ENCODE peak calls at places on chromosome 13, in four cellular contexts. One of them, this sample, is unnamed.

GRCh38 chr13:87498681-87499080 is 172.5 kb upstream of the SLITRK5 start:
- DNase-seq in mucosa of descending colon: no peak
- DNase-seq in BJ: no peak
- DNase-seq in astrocyte of the cerebellum: peak
- DNase-seq in this sample: no peak

GRCh38 chr13:52374389-52374788 is 31.6 kb downstream of the THSD1 start:
- DNase-seq in BJ: no peak
- DNase-seq in mucosa of descending colon: no peak
- DNase-seq in astrocyte of the cerebellum: no peak
- DNase-seq in this sample: no peak

GRCh38 chr13:44719857-44720671 is 143.9 kb upstream of the TSC22D1 start:
- DNase-seq in BJ: peak
- DNase-seq in astrocyte of the cerebellum: peak
- DNase-seq in mucosa of descending colon: no peak
- DNase-seq in this sample: no peak

GRCh38 chr13:76991796-76992547 is at the start of gene CLN5:
- DNase-seq in astrocyte of the cerebellum: peak
- DNase-seq in BJ: peak
- DNase-seq in mucosa of descending colon: peak
- DNase-seq in this sample: peak

GRCh38 chr13:97002581-97002980 is 8.3 kb upstream of the OXGR1 start:
- DNase-seq in astrocyte of the cerebellum: no peak
- DNase-seq in mucosa of descending colon: no peak
- DNase-seq in BJ: no peak
- DNase-seq in this sample: no peak

GRCh38 chr13:21399741-21400140 is 59.4 kb downstream of the ZDHHC20 start:
- DNase-seq in astrocyte of the cerebellum: no peak
- DNase-seq in mucosa of descending colon: no peak
- DNase-seq in BJ: no peak
- DNase-seq in this sample: no peak

GRCh38 chr13:25980255-25980654 is 71.6 kb downstream of the SHISA2 start:
- DNase-seq in BJ: no peak
- DNase-seq in astrocyte of the cerebellum: no peak
- DNase-seq in mucosa of descending colon: no peak
- DNase-seq in this sample: no peak

GRCh38 chr13:99993660-99994455 is 12.3 kb downstream of the ZIC2 start:
- DNase-seq in BJ: no peak
- DNase-seq in astrocyte of the cerebellum: no peak
- DNase-seq in mucosa of descending colon: no peak
- DNase-seq in this sample: no peak

GRCh38 chr13:111139874-111140561 is 24.9 kb downstream of the ARHGEF7 start:
- DNase-seq in mucosa of descending colon: no peak
- DNase-seq in astrocyte of the cerebellum: no peak
- DNase-seq in BJ: no peak
- DNase-seq in this sample: no peak

GRCh38 chr13:111909501-111909900 is 157.4 kb upstream of the SOX1 start:
- DNase-seq in mucosa of descending colon: no peak
- DNase-seq in BJ: no peak
- DNase-seq in astrocyte of the cerebellum: no peak
- DNase-seq in this sample: no peak

GRCh38 chr13:110646442-110647364 is 31.4 kb downstream of the NAXD start:
- DNase-seq in BJ: no peak
- DNase-seq in astrocyte of the cerebellum: no peak
- DNase-seq in mucosa of descending colon: no peak
- DNase-seq in this sample: no peak

GRCh38 chr13:95296326-95296939 is 4.8 kb downstream of the ABCC4 start:
- DNase-seq in astrocyte of the cerebellum: no peak
- DNase-seq in BJ: no peak
- DNase-seq in mucosa of descending colon: no peak
- DNase-seq in this sample: no peak

GRCh38 chr13:29887651-29888050 is 37.2 kb upstream of the UBL3 start:
- DNase-seq in mucosa of descending colon: no peak
- DNase-seq in BJ: no peak
- DNase-seq in astrocyte of the cerebellum: no peak
- DNase-seq in this sample: no peak

GRCh38 chr13:112733661-112734379 is 44.0 kb downstream of the ATP11A start:
- DNase-seq in BJ: no peak
- DNase-seq in mucosa of descending colon: no peak
- DNase-seq in astrocyte of the cerebellum: no peak
- DNase-seq in this sample: no peak

GRCh38 chr13:110932588-110932987 is 17.7 kb upstream of the ANKRD10 start:
- DNase-seq in astrocyte of the cerebellum: no peak
- DNase-seq in BJ: no peak
- DNase-seq in mucosa of descending colon: no peak
- DNase-seq in this sample: no peak

GRCh38 chr13:44068737-44069136 is 189.0 kb downstream of the LACC1 start:
- DNase-seq in mucosa of descending colon: no peak
- DNase-seq in BJ: peak
- DNase-seq in astrocyte of the cerebellum: peak
- DNase-seq in this sample: no peak

GRCh38 chr13:26011996-26012688 is 39.7 kb downstream of the SHISA2 start:
- DNase-seq in mucosa of descending colon: peak
- DNase-seq in astrocyte of the cerebellum: no peak
- DNase-seq in BJ: no peak
- DNase-seq in this sample: no peak

GRCh38 chr13:24671367-24672117 is 8.7 kb upstream of the ATP12A start:
- DNase-seq in astrocyte of the cerebellum: peak
- DNase-seq in mucosa of descending colon: no peak
- DNase-seq in BJ: peak
- DNase-seq in this sample: peak

GRCh38 chr13:96011291-96011875 is 41.8 kb downstream of the UGGT2 start:
- DNase-seq in astrocyte of the cerebellum: no peak
- DNase-seq in BJ: no peak
- DNase-seq in mucosa of descending colon: no peak
- DNase-seq in this sample: peak

GRCh38 chr13:56019606-56020005 is 1121.1 kb upstream of the PRR20A start:
- DNase-seq in BJ: no peak
- DNase-seq in mucosa of descending colon: no peak
- DNase-seq in astrocyte of the cerebellum: no peak
- DNase-seq in this sample: no peak

GRCh38 chr13:111906306-111906705 is 160.6 kb upstream of the SOX1 start:
- DNase-seq in mucosa of descending colon: no peak
- DNase-seq in BJ: no peak
- DNase-seq in astrocyte of the cerebellum: no peak
- DNase-seq in this sample: no peak

GRCh38 chr13:93476175-93476574 is 249.6 kb downstream of the GPC6 start:
- DNase-seq in astrocyte of the cerebellum: peak
- DNase-seq in mucosa of descending colon: no peak
- DNase-seq in BJ: no peak
- DNase-seq in this sample: no peak

GRCh38 chr13:44755872-44756271 is 179.7 kb upstream of the TSC22D1 start:
- DNase-seq in mucosa of descending colon: no peak
- DNase-seq in astrocyte of the cerebellum: peak
- DNase-seq in BJ: no peak
- DNase-seq in this sample: no peak

GRCh38 chr13:105462098-105462497 is 1073.4 kb downstream of the EFNB2 start:
- DNase-seq in BJ: no peak
- DNase-seq in mucosa of descending colon: no peak
- DNase-seq in astrocyte of the cerebellum: no peak
- DNase-seq in this sample: no peak

GRCh38 chr13:26197298-26197697 is 24.8 kb downstream of the RNF6 start:
- DNase-seq in mucosa of descending colon: no peak
- DNase-seq in astrocyte of the cerebellum: no peak
- DNase-seq in BJ: no peak
- DNase-seq in this sample: no peak

GRCh38 chr13:77016888-77017623 is 9.9 kb downstream of the FBXL3 start:
- DNase-seq in mucosa of descending colon: no peak
- DNase-seq in BJ: no peak
- DNase-seq in astrocyte of the cerebellum: no peak
- DNase-seq in this sample: no peak

GRCh38 chr13:51905787-51906186 is 44.0 kb downstream of the CCDC70 start:
- DNase-seq in BJ: no peak
- DNase-seq in mucosa of descending colon: no peak
- DNase-seq in astrocyte of the cerebellum: no peak
- DNase-seq in this sample: no peak

GRCh38 chr13:58964048-58964447 is 1199.7 kb downstream of the DIAPH3 start:
- DNase-seq in astrocyte of the cerebellum: no peak
- DNase-seq in mucosa of descending colon: no peak
- DNase-seq in BJ: no peak
- DNase-seq in this sample: no peak

GRCh38 chr13:58963321-58963720 is 1200.4 kb downstream of the DIAPH3 start:
- DNase-seq in astrocyte of the cerebellum: peak
- DNase-seq in BJ: no peak
- DNase-seq in mucosa of descending colon: no peak
- DNase-seq in this sample: no peak

GRCh38 chr13:58955546-58956385 is 1208.0 kb downstream of the DIAPH3 start:
- DNase-seq in astrocyte of the cerebellum: no peak
- DNase-seq in BJ: no peak
- DNase-seq in mucosa of descending colon: no peak
- DNase-seq in this sample: no peak

GRCh38 chr13:58960909-58961308 is 1202.8 kb downstream of the DIAPH3 start:
- DNase-seq in BJ: no peak
- DNase-seq in mucosa of descending colon: no peak
- DNase-seq in astrocyte of the cerebellum: peak
- DNase-seq in this sample: no peak
- TF ChIP-seq CTCF in BJ: no peak
- TF ChIP-seq CTCF in mucosa of descending colon: no peak
- TF ChIP-seq CTCF in astrocyte of the cerebellum: peak
- TF ChIP-seq CTCF in this sample: no peak

GRCh38 chr13:46575843-46576242 is 22.9 kb downstream of the LRCH1 start:
- DNase-seq in astrocyte of the cerebellum: peak
- DNase-seq in BJ: no peak
- DNase-seq in mucosa of descending colon: no peak
- DNase-seq in this sample: no peak
- H3K4me3 ChIP-seq in astrocyte of the cerebellum: no peak
- H3K4me3 ChIP-seq in BJ: no peak
- H3K4me3 ChIP-seq in mucosa of descending colon: no peak
- H3K4me3 ChIP-seq in this sample: no peak

DNA sequence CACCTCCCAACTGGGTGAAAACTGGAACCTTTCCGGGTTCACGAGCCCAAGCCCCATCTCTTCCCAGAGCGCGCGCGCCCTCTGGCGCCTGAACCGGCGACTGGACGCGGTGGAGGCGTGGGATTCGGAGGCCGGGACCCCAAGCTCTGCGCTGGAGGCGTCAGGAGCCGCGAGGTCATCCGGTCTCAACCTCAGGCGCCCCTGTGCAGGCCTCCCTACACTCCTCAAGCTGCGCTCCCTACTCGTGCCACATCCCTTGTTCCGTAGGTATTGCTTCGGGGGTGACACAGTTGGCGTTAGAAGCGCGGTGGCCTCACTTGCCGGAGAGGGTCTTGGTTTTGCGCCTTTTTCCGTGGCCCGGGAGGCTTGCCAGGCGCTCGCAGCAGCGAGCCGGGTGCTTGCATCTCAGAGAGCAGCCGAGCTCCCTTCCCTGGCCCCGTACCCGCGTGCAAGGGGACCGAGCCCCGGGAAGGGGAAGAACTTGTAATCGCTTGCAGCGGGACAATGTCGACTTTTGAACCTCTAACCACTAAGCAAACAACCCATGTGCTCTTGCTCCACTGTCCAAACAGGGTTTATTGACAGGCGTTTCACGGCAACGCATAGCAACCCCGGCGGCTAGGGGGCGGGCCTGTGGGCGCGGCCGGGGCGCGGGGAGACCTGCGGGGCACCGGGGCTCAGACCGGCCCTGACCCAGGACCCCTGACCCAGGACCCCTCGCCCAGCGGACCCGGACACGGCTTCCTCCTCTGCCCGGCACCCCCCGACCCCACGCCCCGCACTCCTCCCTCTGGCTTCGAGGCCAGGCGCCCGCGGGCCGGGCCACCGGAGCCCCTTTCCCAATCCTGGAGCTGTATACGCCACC is 8.5 kb downstream of the CDX2 start:
- DNase-seq in mucosa of descending colon: peak
- DNase-seq in astrocyte of the cerebellum: no peak
- DNase-seq in BJ: no peak
- DNase-seq in this sample: no peak
- TF ChIP-seq CTCF in mucosa of descending colon: peak
- TF ChIP-seq CTCF in astrocyte of the cerebellum: peak
- TF ChIP-seq CTCF in BJ: peak
- TF ChIP-seq CTCF in this sample: peak

GRCh38 chr13:36412736-36413135 is 19.6 kb upstream of the CCNA1 start:
- DNase-seq in BJ: no peak
- DNase-seq in mucosa of descending colon: no peak
- DNase-seq in astrocyte of the cerebellum: no peak
- DNase-seq in this sample: no peak
- H3K4me3 ChIP-seq in BJ: no peak
- H3K4me3 ChIP-seq in mucosa of descending colon: no peak
- H3K4me3 ChIP-seq in astrocyte of the cerebellum: no peak
- H3K4me3 ChIP-seq in this sample: no peak

GRCh38 chr13:48333976-48334375 is 30.4 kb downstream of the RB1 start:
- DNase-seq in mucosa of descending colon: no peak
- DNase-seq in BJ: no peak
- DNase-seq in astrocyte of the cerebellum: no peak
- DNase-seq in this sample: no peak

GRCh38 chr13:48334534-48335127 is 31.1 kb downstream of the RB1 start:
- DNase-seq in mucosa of descending colon: no peak
- DNase-seq in BJ: peak
- DNase-seq in astrocyte of the cerebellum: peak
- DNase-seq in this sample: no peak
- TF ChIP-seq CTCF in mucosa of descending colon: no peak
- TF ChIP-seq CTCF in BJ: peak
- TF ChIP-seq CTCF in astrocyte of the cerebellum: peak
- TF ChIP-seq CTCF in this sample: peak

GRCh38 chr13:108494991-108495661 is 134.3 kb upstream of the MYO16 start:
- DNase-seq in mucosa of descending colon: no peak
- DNase-seq in astrocyte of the cerebellum: no peak
- DNase-seq in BJ: no peak
- DNase-seq in this sample: no peak
- H3K4me3 ChIP-seq in mucosa of descending colon: no peak
- H3K4me3 ChIP-seq in astrocyte of the cerebellum: peak
- H3K4me3 ChIP-seq in BJ: no peak
- H3K4me3 ChIP-seq in this sample: no peak

GRCh38 chr13:102346769-102347168 is 55.1 kb downstream of the FGF14 start:
- DNase-seq in mucosa of descending colon: no peak
- DNase-seq in BJ: no peak
- DNase-seq in astrocyte of the cerebellum: no peak
- DNase-seq in this sample: no peak
- TF ChIP-seq CTCF in mucosa of descending colon: no peak
- TF ChIP-seq CTCF in BJ: no peak
- TF ChIP-seq CTCF in astrocyte of the cerebellum: no peak
- TF ChIP-seq CTCF in this sample: no peak

GRCh38 chr13:49399801-49400472 is 43.9 kb downstream of the CAB39L start:
- DNase-seq in mucosa of descending colon: no peak
- DNase-seq in astrocyte of the cerebellum: no peak
- DNase-seq in BJ: no peak
- DNase-seq in this sample: no peak
- H3K4me3 ChIP-seq in mucosa of descending colon: no peak
- H3K4me3 ChIP-seq in astrocyte of the cerebellum: no peak
- H3K4me3 ChIP-seq in BJ: no peak
- H3K4me3 ChIP-seq in this sample: no peak

GRCh38 chr13:72781461-72782439 is at the start of the genes DIS3 and PIBF1:
- DNase-seq in BJ: peak
- DNase-seq in astrocyte of the cerebellum: peak
- DNase-seq in mucosa of descending colon: peak
- DNase-seq in this sample: peak
- TF ChIP-seq CTCF in BJ: peak
- TF ChIP-seq CTCF in astrocyte of the cerebellum: peak
- TF ChIP-seq CTCF in mucosa of descending colon: no peak
- TF ChIP-seq CTCF in this sample: no peak